ENCODE peak calls at places on chromosomes 5 and 9, in eight cellular contexts. V is activated naive CD4-positive, alpha-beta T cell; T is coronary artery; Z is COR-L47; L is kidney tubule cell; U is left cardiac atrium; A is Caki2; R is ascending aorta. D is an unnamed sample.

GRCh38 chr5:148928141-148928540 is 101.7 kb downstream of the ADRB2 start:
- DNase-seq in V (no peak), T (no peak), Z (no peak), L (peak; percentile 44), U (no peak), A (no peak), R (no peak), D (no peak)

GRCh38 chr5:172383231-172383802 is 71.0 kb downstream of the SH3PXD2B start:
- DNase-seq in V (no peak), T (no peak), Z (no peak), L (peak; percentile 72), U (no peak), A (peak; percentile 76), R (no peak), D (no peak)

GRCh38 chr5:170745481-170746061 is 38.0 kb upstream of the GABRP start:
- DNase-seq in V (no peak), T (no peak), Z (no peak), L (peak; percentile 82), U (peak; percentile 40), A (peak; percentile 77), R (no peak), D (no peak)

GRCh38 chr5:4230531-4230904 is 634.9 kb downstream of the IRX1 start:
- DNase-seq in V (no peak), T (no peak), Z (no peak), L (no peak), U (no peak), A (no peak), R (no peak), D (no peak)

GRCh38 chr5:98581416-98581999 is 192.0 kb upstream of the RGMB start:
- DNase-seq in V (no peak), T (no peak), Z (no peak), L (no peak), U (no peak), A (no peak), R (no peak), D (no peak)

GRCh38 chr5:151585970-151586369 is 5.2 kb downstream of the FAT2 start:
- DNase-seq in V (no peak), T (peak; percentile 46), Z (no peak), L (no peak), U (no peak), A (no peak), R (no peak), D (no peak)

GRCh38 chr5:56608216-56608925 is 207.0 kb upstream of the MAP3K1 start:
- DNase-seq in V (no peak), T (no peak), Z (no peak), L (peak; percentile 71), U (peak; percentile 19), A (peak; percentile 21), R (no peak), D (no peak)

GRCh38 chr9:96461336-96461735 is 11.4 kb downstream of the HABP4 start:
- DNase-seq in V (no peak), T (no peak), Z (no peak), L (no peak), U (no peak), A (no peak), R (no peak), D (no peak)

GRCh38 chr5:178630475-178630930 is 3.7 kb upstream of the CLK4 start:
- DNase-seq in V (no peak), T (no peak), Z (no peak), L (peak; percentile 76), U (no peak), A (peak; percentile 49), R (no peak), D (no peak)

GRCh38 chr5:88256037-88256436 is 12.6 kb downstream of the TMEM161B start:
- DNase-seq in V (no peak), T (no peak), Z (no peak), L (no peak), U (no peak), A (no peak), R (no peak), D (no peak)

GRCh38 chr9:5553211-5553610 is 42.9 kb downstream of the PDCD1LG2 start:
- DNase-seq in V (no peak), T (no peak), Z (no peak), L (no peak), U (no peak), A (no peak), R (no peak), D (no peak)

GRCh38 chr9:3498691-3499090 is 27.1 kb downstream of the RFX3 start:
- DNase-seq in V (no peak), T (no peak), Z (peak; percentile 52), L (peak; percentile 32), U (no peak), A (no peak), R (no peak), D (peak; percentile 35)

GRCh38 chr5:59097116-59097515 is 514.2 kb downstream of the RAB3C start:
- DNase-seq in V (no peak), T (no peak), Z (no peak), L (no peak), U (no peak), A (no peak), R (no peak), D (no peak)

GRCh38 chr5:174177976-174178600 is 132.6 kb downstream of the NSG2 start:
- DNase-seq in V (no peak), T (no peak), Z (no peak), L (no peak), U (no peak), A (no peak), R (no peak), D (no peak)

GRCh38 chr9:2055203-2055658 is 40.1 kb downstream of the SMARCA2 start:
- DNase-seq in V (no peak), T (no peak), Z (no peak), L (peak; percentile 65), U (no peak), A (no peak), R (no peak), D (no peak)

GRCh38 chr9:136645903-136646754 is 16.6 kb upstream of the EGFL7 start:
- DNase-seq in V (no peak), T (no peak), Z (no peak), L (peak; percentile 42), U (peak; percentile 91), A (no peak), R (no peak), D (no peak)

GRCh38 chr5:76371955-76372319 is 31.1 kb upstream of the IQGAP2 start:
- DNase-seq in V (no peak), T (no peak), Z (no peak), L (peak; percentile 33), U (no peak), A (no peak), R (no peak), D (no peak)

GRCh38 chr5:166486348-166486747 is 1805.1 kb upstream of the WWC1 start:
- DNase-seq in V (no peak), T (no peak), Z (no peak), L (no peak), U (no peak), A (no peak), R (no peak), D (no peak)

GRCh38 chr5:103216697-103217096 is 41.9 kb upstream of the MACIR start:
- DNase-seq in V (no peak), T (no peak), Z (no peak), L (no peak), U (no peak), A (no peak), R (no peak), D (no peak)

GRCh38 chr5:72347801-72348305 is 27.7 kb downstream of the PTCD2 start:
- DNase-seq in V (no peak), T (no peak), Z (no peak), L (peak; percentile 54), U (no peak), A (no peak), R (no peak), D (no peak)

GRCh38 chr5:173714551-173715428 is 98.3 kb upstream of the BOD1 start:
- DNase-seq in V (no peak), T (no peak), Z (no peak), L (peak; percentile 43), U (no peak), A (no peak), R (no peak), D (no peak)

GRCh38 chr5:911601-912000 is 18.9 kb downstream of the TRIP13 start:
- DNase-seq in V (no peak), T (no peak), Z (no peak), L (no peak), U (no peak), A (peak; percentile 46), R (no peak), D (no peak)

GRCh38 chr5:124871299-124871698 is 124.9 kb upstream of the ZNF608 start:
- DNase-seq in V (no peak), T (no peak), Z (peak; percentile 29), L (peak; percentile 65), U (no peak), A (no peak), R (no peak), D (peak; percentile 5)

GRCh38 chr5:16431482-16431881 is 34.1 kb downstream of the ZNF622 start:
- DNase-seq in V (no peak), T (no peak), Z (peak; percentile 59), L (no peak), U (no peak), A (no peak), R (no peak), D (no peak)

GRCh38 chr5:72850113-72850512 is 33.7 kb downstream of the TNPO1 start:
- DNase-seq in V (no peak), T (no peak), Z (no peak), L (no peak), U (no peak), A (no peak), R (no peak), D (no peak)

GRCh38 chr5:113293613-113294340 is 141.0 kb downstream of the TSSK1B start:
- DNase-seq in V (no peak), T (no peak), Z (no peak), L (peak; percentile 42), U (peak; percentile 40), A (no peak), R (no peak), D (no peak)

GRCh38 chr5:9785751-9786150 is 155.6 kb upstream of the TAS2R1 start:
- DNase-seq in V (no peak), T (no peak), Z (no peak), L (no peak), U (no peak), A (no peak), R (no peak), D (no peak)

GRCh38 chr9:108727580-108728056 is 128.2 kb downstream of the ACTL7B start:
- DNase-seq in V (no peak), T (no peak), Z (no peak), L (no peak), U (peak; percentile 51), A (no peak), R (peak; percentile 17), D (no peak)

GRCh38 chr5:135139397-135140134 is 105.5 kb upstream of the PITX1 start:
- DNase-seq in V (no peak), T (peak; percentile 61), Z (no peak), L (peak; percentile 64), U (no peak), A (peak; percentile 45), R (no peak), D (no peak)

GRCh38 chr5:151676719-151677118 is 10.0 kb downstream of the SPARC start:
- DNase-seq in V (no peak), T (no peak), Z (no peak), L (no peak), U (no peak), A (no peak), R (no peak), D (no peak)

GRCh38 chr5:160333726-160334125 is 21.4 kb upstream of the CCNJL start:
- DNase-seq in V (no peak), T (no peak), Z (no peak), L (peak; percentile 11), U (no peak), A (no peak), R (no peak), D (no peak)

GRCh38 chr9:107809859-107810492 is 320.4 kb upstream of the KLF4 start:
- DNase-seq in V (no peak), T (no peak), Z (no peak), L (peak; percentile 85), U (no peak), A (no peak), R (no peak), D (no peak)

GRCh38 chr5:149887622-149888183 is 56.9 kb downstream of the PDE6A start:
- DNase-seq in V (no peak), T (no peak), Z (peak; percentile 41), L (peak; percentile 92), U (no peak), A (peak; percentile 83), R (no peak), D (no peak)

GRCh38 chr9:4489919-4490704 is at the start of gene SLC1A1:
- DNase-seq in V (no peak), T (peak; percentile 88), Z (peak; percentile 11), L (peak; percentile 87), U (peak; percentile 71), A (peak; percentile 79), R (peak; percentile 15), D (peak; percentile 48)